ENCODE peak calls at places on chromosome 4, in six cellular contexts. One of them, this sample, is unnamed.

GRCh38 chr4:86453044-86453501 is 93.2 kb upstream of the MAPK10 start:
- DNase-seq in OCI-LY7: no peak
- DNase-seq in HFFc6: no peak
- DNase-seq in H9: no peak
- DNase-seq in breast epithelium: no peak
- DNase-seq in left lung: no peak
- DNase-seq in this sample: no peak

GRCh38 chr4:59002148-59002547 is 1892.0 kb upstream of the IGFBP7 start:
- DNase-seq in OCI-LY7: no peak
- DNase-seq in HFFc6: no peak
- DNase-seq in H9: no peak
- DNase-seq in breast epithelium: no peak
- DNase-seq in left lung: no peak
- DNase-seq in this sample: no peak

GRCh38 chr4:2686379-2687265 is 69.5 kb downstream of the TNIP2 start:
- DNase-seq in OCI-LY7: no peak
- DNase-seq in HFFc6: no peak
- DNase-seq in H9: no peak
- DNase-seq in breast epithelium: no peak
- DNase-seq in left lung: peak; percentile 70
- DNase-seq in this sample: no peak

GRCh38 chr4:9971711-9972110 is 49.6 kb downstream of the SLC2A9 start:
- DNase-seq in OCI-LY7: no peak
- DNase-seq in HFFc6: no peak
- DNase-seq in H9: no peak
- DNase-seq in breast epithelium: no peak
- DNase-seq in left lung: no peak
- DNase-seq in this sample: no peak

GRCh38 chr4:119087656-119088055 is 48.0 kb upstream of the MYOZ2 start:
- DNase-seq in OCI-LY7: no peak
- DNase-seq in HFFc6: no peak
- DNase-seq in H9: no peak
- DNase-seq in breast epithelium: no peak
- DNase-seq in left lung: no peak
- DNase-seq in this sample: no peak

GRCh38 chr4:185638548-185639301 is 103.4 kb upstream of the PDLIM3 start:
- DNase-seq in OCI-LY7: no peak
- DNase-seq in HFFc6: no peak
- DNase-seq in H9: peak; percentile 39
- DNase-seq in breast epithelium: no peak
- DNase-seq in left lung: no peak
- DNase-seq in this sample: peak; percentile 22

GRCh38 chr4:55125087-55125721 is at the start of gene KDR:
- DNase-seq in OCI-LY7: no peak
- DNase-seq in HFFc6: no peak
- DNase-seq in H9: peak; percentile 85
- DNase-seq in breast epithelium: peak; percentile 23
- DNase-seq in left lung: peak; percentile 36
- DNase-seq in this sample: peak; percentile 90

GRCh38 chr4:58749206-58749605 is 1639.0 kb upstream of the IGFBP7 start:
- DNase-seq in OCI-LY7: no peak
- DNase-seq in HFFc6: no peak
- DNase-seq in H9: no peak
- DNase-seq in breast epithelium: no peak
- DNase-seq in left lung: peak; percentile 32
- DNase-seq in this sample: no peak

GRCh38 chr4:61583696-61584095 is 383.6 kb downstream of the ADGRL3 start:
- DNase-seq in OCI-LY7: no peak
- DNase-seq in HFFc6: no peak
- DNase-seq in H9: no peak
- DNase-seq in breast epithelium: no peak
- DNase-seq in left lung: no peak
- DNase-seq in this sample: no peak

GRCh38 chr4:168509786-168510185 is 12.9 kb downstream of the PALLD start:
- DNase-seq in OCI-LY7: no peak
- DNase-seq in HFFc6: peak; percentile 20
- DNase-seq in H9: no peak
- DNase-seq in breast epithelium: no peak
- DNase-seq in left lung: no peak
- DNase-seq in this sample: no peak

GRCh38 chr4:183758006-183758734 is 99.1 kb downstream of the TRAPPC11 start:
- DNase-seq in OCI-LY7: no peak
- DNase-seq in HFFc6: no peak
- DNase-seq in H9: peak; percentile 67
- DNase-seq in breast epithelium: no peak
- DNase-seq in left lung: no peak
- DNase-seq in this sample: peak; percentile 56

GRCh38 chr4:25098964-25099843 is 61.0 kb downstream of the SEPSECS start:
- DNase-seq in OCI-LY7: no peak
- DNase-seq in HFFc6: peak; percentile 66
- DNase-seq in H9: no peak
- DNase-seq in breast epithelium: no peak
- DNase-seq in left lung: no peak
- DNase-seq in this sample: no peak

GRCh38 chr4:17197070-17197469 is 298.6 kb upstream of the LDB2 start:
- DNase-seq in OCI-LY7: no peak
- DNase-seq in HFFc6: no peak
- DNase-seq in H9: no peak
- DNase-seq in breast epithelium: no peak
- DNase-seq in left lung: no peak
- DNase-seq in this sample: no peak

GRCh38 chr4:138911903-138912713 is 103.5 kb upstream of the NOCT start:
- DNase-seq in OCI-LY7: no peak
- DNase-seq in HFFc6: no peak
- DNase-seq in H9: no peak
- DNase-seq in breast epithelium: peak; percentile 31
- DNase-seq in left lung: peak; percentile 60
- DNase-seq in this sample: no peak

GRCh38 chr4:41207330-41207831 is 7.0 kb downstream of the APBB2 start:
- DNase-seq in OCI-LY7: no peak
- DNase-seq in HFFc6: no peak
- DNase-seq in H9: no peak
- DNase-seq in breast epithelium: no peak
- DNase-seq in left lung: no peak
- DNase-seq in this sample: no peak

GRCh38 chr4:10267066-10267465 is 150.5 kb upstream of the WDR1 start:
- DNase-seq in OCI-LY7: no peak
- DNase-seq in HFFc6: no peak
- DNase-seq in H9: no peak
- DNase-seq in breast epithelium: no peak
- DNase-seq in left lung: no peak
- DNase-seq in this sample: no peak

GRCh38 chr4:110735691-110736090 is 112.8 kb upstream of the PITX2 start:
- DNase-seq in OCI-LY7: no peak
- DNase-seq in HFFc6: no peak
- DNase-seq in H9: no peak
- DNase-seq in breast epithelium: no peak
- DNase-seq in left lung: no peak
- DNase-seq in this sample: no peak

GRCh38 chr4:19155568-19155967 is 1096.1 kb upstream of the SLIT2 start:
- DNase-seq in OCI-LY7: peak; percentile 42
- DNase-seq in HFFc6: no peak
- DNase-seq in H9: no peak
- DNase-seq in breast epithelium: no peak
- DNase-seq in left lung: no peak
- DNase-seq in this sample: no peak

GRCh38 chr4:139222215-139222614 is 45.2 kb upstream of the ELF2 start:
- DNase-seq in OCI-LY7: no peak
- DNase-seq in HFFc6: no peak
- DNase-seq in H9: no peak
- DNase-seq in breast epithelium: no peak
- DNase-seq in left lung: no peak
- DNase-seq in this sample: no peak

GRCh38 chr4:33052241-33052640 is 2332.1 kb downstream of the PCDH7 start:
- DNase-seq in OCI-LY7: no peak
- DNase-seq in HFFc6: no peak
- DNase-seq in H9: no peak
- DNase-seq in breast epithelium: no peak
- DNase-seq in left lung: no peak
- DNase-seq in this sample: no peak

GRCh38 chr4:91958651-91959050 is 345.1 kb upstream of the GRID2 start:
- DNase-seq in OCI-LY7: no peak
- DNase-seq in HFFc6: no peak
- DNase-seq in H9: peak; percentile 34
- DNase-seq in breast epithelium: no peak
- DNase-seq in left lung: no peak
- DNase-seq in this sample: no peak

GRCh38 chr4:86608757-86609375 is 14.8 kb downstream of the PTPN13 start:
- DNase-seq in OCI-LY7: no peak
- DNase-seq in HFFc6: peak; percentile 11
- DNase-seq in H9: no peak
- DNase-seq in breast epithelium: no peak
- DNase-seq in left lung: no peak
- DNase-seq in this sample: no peak

GRCh38 chr4:8744083-8744805 is 127.4 kb downstream of the HMX1 start:
- DNase-seq in OCI-LY7: no peak
- DNase-seq in HFFc6: no peak
- DNase-seq in H9: peak; percentile 38
- DNase-seq in breast epithelium: no peak
- DNase-seq in left lung: peak; percentile 12
- DNase-seq in this sample: no peak
- TF ChIP-seq CTCF in OCI-LY7: no peak
- TF ChIP-seq CTCF in HFFc6: peak; percentile 8
- TF ChIP-seq CTCF in H9: peak; percentile 50
- TF ChIP-seq CTCF in breast epithelium: no peak
- TF ChIP-seq CTCF in left lung: no peak
- TF ChIP-seq CTCF in this sample: peak; percentile 6

DNA sequence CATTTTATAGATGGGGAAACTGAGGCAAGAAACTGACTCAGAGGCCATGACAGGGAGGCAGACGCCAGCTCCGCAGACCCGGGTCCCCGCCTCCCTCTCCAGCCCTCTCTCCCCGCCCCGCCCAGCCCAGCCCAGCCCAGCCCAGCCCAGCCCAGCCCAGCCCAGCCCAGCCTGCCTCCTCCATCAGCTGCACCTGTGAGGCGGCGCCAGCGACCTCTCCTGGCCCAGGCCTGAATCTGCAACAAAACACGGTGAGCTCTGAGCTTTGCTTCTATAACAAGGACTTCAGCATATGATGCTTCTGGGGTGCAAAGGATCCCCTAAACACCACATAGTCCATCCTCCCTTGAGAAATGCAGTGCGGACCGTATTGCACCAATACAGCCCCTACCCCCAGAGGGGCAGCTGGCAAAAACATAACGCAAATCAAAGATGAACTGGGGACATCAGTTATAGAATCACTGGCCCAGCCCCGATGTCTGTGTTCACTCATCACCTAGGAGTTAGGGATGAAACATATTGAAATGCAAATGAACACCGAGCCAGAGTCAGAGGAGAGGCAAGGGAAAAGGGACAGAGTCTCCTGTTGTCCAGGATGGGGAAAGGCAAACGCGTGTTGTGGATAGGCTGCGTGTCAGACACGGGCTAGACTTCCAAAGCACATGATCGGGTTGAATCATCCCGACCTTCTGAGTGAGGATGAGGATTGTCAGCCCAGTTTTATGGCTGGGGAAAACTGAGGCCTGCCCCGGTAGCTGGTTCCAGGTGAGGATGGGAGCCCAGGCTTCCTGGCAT is 216.1 kb upstream of the PSAPL1 start:
- DNase-seq in OCI-LY7: peak; percentile 47
- DNase-seq in HFFc6: no peak
- DNase-seq in H9: peak; percentile 85
- DNase-seq in breast epithelium: no peak
- DNase-seq in left lung: no peak
- DNase-seq in this sample: peak; percentile 49
- TF ChIP-seq CTCF in OCI-LY7: peak; percentile 53
- TF ChIP-seq CTCF in HFFc6: no peak
- TF ChIP-seq CTCF in H9: peak; percentile 57
- TF ChIP-seq CTCF in breast epithelium: no peak
- TF ChIP-seq CTCF in left lung: no peak
- TF ChIP-seq CTCF in this sample: no peak

GRCh38 chr4:129163427-129163826 is 67.5 kb downstream of the C4orf33 start:
- DNase-seq in OCI-LY7: no peak
- DNase-seq in HFFc6: no peak
- DNase-seq in H9: no peak
- DNase-seq in breast epithelium: no peak
- DNase-seq in left lung: no peak
- DNase-seq in this sample: no peak

GRCh38 chr4:129164243-129164642 is 68.3 kb downstream of the C4orf33 start:
- DNase-seq in OCI-LY7: no peak
- DNase-seq in HFFc6: no peak
- DNase-seq in H9: no peak
- DNase-seq in breast epithelium: no peak
- DNase-seq in left lung: no peak
- DNase-seq in this sample: no peak

GRCh38 chr4:129172181-129172580 is 76.2 kb downstream of the C4orf33 start:
- DNase-seq in OCI-LY7: no peak
- DNase-seq in HFFc6: no peak
- DNase-seq in H9: no peak
- DNase-seq in breast epithelium: no peak
- DNase-seq in left lung: no peak
- DNase-seq in this sample: no peak

GRCh38 chr4:129162450-129162849 is 66.5 kb downstream of the C4orf33 start:
- DNase-seq in OCI-LY7: no peak
- DNase-seq in HFFc6: no peak
- DNase-seq in H9: no peak
- DNase-seq in breast epithelium: no peak
- DNase-seq in left lung: no peak
- DNase-seq in this sample: no peak

GRCh38 chr4:129167640-129168260 is 71.8 kb downstream of the C4orf33 start:
- DNase-seq in OCI-LY7: no peak
- DNase-seq in HFFc6: no peak
- DNase-seq in H9: peak; percentile 69
- DNase-seq in breast epithelium: no peak
- DNase-seq in left lung: no peak
- DNase-seq in this sample: peak; percentile 20
- TF ChIP-seq CTCF in OCI-LY7: no peak
- TF ChIP-seq CTCF in HFFc6: no peak
- TF ChIP-seq CTCF in H9: peak; percentile 64
- TF ChIP-seq CTCF in breast epithelium: no peak
- TF ChIP-seq CTCF in left lung: no peak
- TF ChIP-seq CTCF in this sample: peak; percentile 27

DNA sequence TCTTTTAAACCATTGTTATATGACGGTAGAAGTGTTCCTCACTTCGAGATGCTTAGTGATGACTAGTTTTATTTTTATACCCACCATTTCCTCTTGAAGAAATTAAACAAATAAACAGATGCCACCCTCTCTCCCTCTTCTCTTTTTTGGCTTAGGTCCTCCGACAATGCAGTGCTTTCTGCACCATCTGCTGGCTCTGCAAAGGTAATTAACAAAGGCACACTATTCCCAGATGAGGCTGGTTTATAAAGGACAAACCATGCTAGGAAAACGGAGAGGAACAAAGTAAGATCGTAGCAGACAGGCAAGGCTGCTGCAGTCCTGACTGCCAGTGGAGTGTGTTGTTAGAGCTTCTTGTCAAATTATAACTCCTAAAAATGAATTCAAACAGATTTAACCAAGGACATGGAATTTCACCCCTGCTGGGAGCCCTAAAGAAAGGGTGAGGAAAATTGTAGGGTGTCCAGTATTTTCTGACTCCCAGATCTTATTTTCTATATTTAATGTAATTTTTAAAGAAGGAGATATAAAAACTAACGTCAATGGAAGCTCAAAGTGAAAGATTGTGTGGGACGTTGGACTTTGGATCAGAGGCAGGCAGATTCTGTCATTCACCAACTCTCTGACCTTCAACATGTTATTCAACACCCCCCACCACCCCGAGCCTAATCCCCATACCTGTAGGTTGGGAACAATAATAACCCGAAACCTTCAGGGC is 142.1 kb downstream of the CPEB2 start:
- DNase-seq in OCI-LY7: no peak
- DNase-seq in HFFc6: no peak
- DNase-seq in H9: no peak
- DNase-seq in breast epithelium: no peak
- DNase-seq in left lung: no peak
- DNase-seq in this sample: no peak
- TF ChIP-seq CTCF in OCI-LY7: no peak
- TF ChIP-seq CTCF in HFFc6: peak; percentile 14
- TF ChIP-seq CTCF in H9: no peak
- TF ChIP-seq CTCF in breast epithelium: no peak
- TF ChIP-seq CTCF in left lung: no peak
- TF ChIP-seq CTCF in this sample: no peak

This sample was measured in nephron progenitor cell.